ENCODE peak calls at places on chromosomes 2 and 18, in four cellular contexts. I is fibroblast of lung, E is GM12878, R is hepatocyte. V is an unnamed sample.

GRCh38 chr2:121888189-121888557 is 132.7 kb downstream of the TSN start:
- DNase-seq in R (no peak), E (no peak), I (no peak), V (peak; percentile 15)

GRCh38 chr2:37324786-37325624 is at the start of gene PRKD3:
- DNase-seq in I (peak; percentile 43), R (peak; percentile 52), E (no peak), V (peak; percentile 76)

GRCh38 chr18:46649071-46649862 is 7.8 kb downstream of the LOXHD1 start:
- DNase-seq in E (no peak), I (no peak), R (no peak), V (no peak)

GRCh38 chr18:59268722-59269562 is 4.3 kb downstream of the RAX start:
- DNase-seq in R (peak; percentile 80), E (no peak), I (peak; percentile 25), V (peak; percentile 64)

GRCh38 chr2:174493549-174494331 is 6.9 kb upstream of the GPR155 start:
- DNase-seq in E (no peak), I (no peak), R (no peak), V (peak; percentile 40)

GRCh38 chr2:173752152-173752551 is 213.0 kb downstream of the SP3 start:
- DNase-seq in E (no peak), R (no peak), I (peak; percentile 39), V (peak; percentile 10)

GRCh38 chr18:45806226-45806625 is 19.2 kb upstream of the SIGLEC15 start:
- DNase-seq in E (no peak), I (peak; percentile 46), R (no peak), V (no peak)

GRCh38 chr2:68379184-68379708 is 14.2 kb downstream of the PLEK start:
- DNase-seq in E (no peak), R (no peak), I (no peak), V (no peak)

GRCh38 chr18:31230495-31230894 is 67.8 kb upstream of the DSC1 start:
- DNase-seq in I (no peak), R (peak; percentile 26), E (peak; percentile 52), V (no peak)

GRCh38 chr2:215361876-215362561 is 50.2 kb downstream of the ATIC start:
- DNase-seq in I (peak; percentile 21), R (no peak), E (no peak), V (no peak)

GRCh38 chr2:135175177-135175576 is 123.1 kb downstream of the RAB3GAP1 start:
- DNase-seq in R (no peak), E (no peak), I (no peak), V (no peak)

GRCh38 chr18:1530650-1531049 is 626.0 kb downstream of the ADCYAP1 start:
- DNase-seq in I (no peak), R (no peak), E (no peak), V (no peak)

GRCh38 chr2:30225131-30225762 is 6.1 kb upstream of the LBH start:
- DNase-seq in I (peak; percentile 72), R (peak; percentile 69), E (no peak), V (peak; percentile 81)

GRCh38 chr2:176104338-176105077 is 2.6 kb upstream of the HOXD11 start:
- DNase-seq in I (no peak), R (no peak), E (no peak), V (no peak)
- TF ChIP-seq EZH2 in I (peak; percentile 80), R (peak; percentile 75), E (no peak), V (no peak)

GRCh38 chr2:128775401-128776285 is 457.0 kb upstream of the HS6ST1 start:
- DNase-seq in I (no peak), E (no peak), R (no peak), V (no peak)

GRCh38 chr2:128774320-128775063 is 455.8 kb upstream of the HS6ST1 start:
- DNase-seq in I (no peak), E (no peak), R (no peak), V (no peak)

GRCh38 chr2:128775064-128775347 is 456.3 kb upstream of the HS6ST1 start:
- DNase-seq in I (no peak), E (no peak), R (no peak), V (no peak)

GRCh38 chr2:128777091-128778045 is 458.7 kb upstream of the HS6ST1 start:
- DNase-seq in R (no peak), E (no peak), I (no peak), V (no peak)

GRCh38 chr2:128776461-128776971 is 457.8 kb upstream of the HS6ST1 start:
- DNase-seq in R (no peak), E (no peak), I (no peak), V (no peak)
- TF ChIP-seq EZH2 in R (no peak), E (no peak), I (no peak), V (no peak)

DNA sequence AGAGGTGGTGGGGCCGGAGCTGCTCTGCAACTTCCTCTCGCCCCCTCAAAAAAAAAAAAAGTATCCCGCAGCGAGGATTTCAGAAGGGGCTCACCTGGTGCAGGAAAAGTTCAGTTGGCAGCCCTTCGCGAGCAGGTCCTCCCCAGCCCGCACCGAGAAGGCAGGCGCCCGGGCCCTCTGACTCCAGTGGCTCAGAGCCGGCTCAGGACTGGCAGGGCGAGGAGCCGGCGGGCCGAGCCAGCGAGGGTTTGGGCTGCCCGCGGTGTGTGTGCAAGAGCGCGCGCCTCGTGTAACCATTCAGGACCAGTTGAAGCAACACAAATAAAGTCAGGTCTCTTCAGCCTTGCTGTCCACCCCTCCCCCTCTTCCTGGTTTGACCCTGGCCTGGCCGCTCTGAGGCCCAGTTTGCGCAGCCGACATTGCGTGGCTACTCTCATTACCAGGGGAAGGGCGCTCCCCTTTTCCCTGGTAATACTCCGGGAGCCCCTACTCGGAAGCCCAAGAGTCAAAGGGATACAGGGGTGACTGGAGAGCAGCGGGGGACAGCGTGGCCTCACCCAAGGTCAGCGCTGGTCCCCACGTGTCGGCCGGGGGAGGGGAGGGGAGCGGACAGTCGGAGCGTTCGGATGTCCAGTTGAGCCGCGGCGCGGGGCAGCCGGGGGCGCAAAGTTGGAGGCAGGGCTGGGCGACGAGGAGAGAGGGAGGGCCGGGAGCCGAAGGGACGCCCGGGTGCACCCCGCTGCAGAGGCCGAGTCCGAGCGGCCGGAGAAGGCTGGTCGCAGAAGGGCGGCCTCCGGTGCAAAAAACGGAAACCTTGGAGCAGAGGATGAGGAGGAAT is 12.3 kb downstream of the EN1 start:
- DNase-seq in E (no peak), R (no peak), I (no peak), V (no peak)
- TF ChIP-seq EZH2 in E (no peak), R (peak; percentile 24), I (peak; percentile 80), V (no peak)

GRCh38 chr2:230067990-230068657 is 600 bp downstream of the SLC16A14 start:
- DNase-seq in E (no peak), R (peak; percentile 78), I (peak; percentile 28), V (peak; percentile 70)
- TF ChIP-seq EZH2 in E (no peak), R (no peak), I (no peak), V (no peak)

DNA sequence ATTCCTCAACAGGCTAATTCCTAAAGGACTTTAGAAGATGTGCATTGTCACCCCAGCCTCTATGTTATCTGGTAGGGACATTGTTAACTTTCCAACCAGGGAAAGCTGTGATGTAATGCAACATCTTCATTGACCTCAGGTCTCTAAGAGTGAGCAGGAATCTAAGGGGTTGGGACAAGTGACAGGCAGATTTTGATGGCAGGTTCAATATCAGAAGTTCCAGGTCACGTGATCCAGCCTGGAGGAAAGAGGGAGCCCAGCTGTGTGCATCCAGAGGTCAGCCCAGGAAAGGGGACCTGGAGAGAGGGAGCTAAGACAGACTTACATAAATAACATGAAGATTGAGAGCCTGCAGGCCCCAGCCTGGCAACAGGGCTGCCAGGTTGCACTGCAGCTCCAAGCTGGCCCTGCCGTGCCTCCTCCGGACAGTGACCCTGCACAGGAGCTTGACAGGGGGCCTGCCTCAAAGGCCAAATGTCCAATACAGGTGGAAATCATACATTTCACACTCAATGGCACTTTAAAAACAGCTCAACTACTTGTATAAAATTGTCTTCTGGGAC is 262.2 kb upstream of the MGAT5 start:
- DNase-seq in R (no peak), I (no peak), E (no peak), V (no peak)
- TF ChIP-seq EZH2 in R (no peak), I (no peak), E (no peak), V (no peak)

GRCh38 chr2:43842866-43843226 is 4.1 kb downstream of the ABCG8 start:
- DNase-seq in R (no peak), E (no peak), I (no peak), V (no peak)

GRCh38 chr2:43845181-43845580 is 6.4 kb downstream of the ABCG8 start:
- DNase-seq in R (no peak), E (no peak), I (no peak), V (no peak)

GRCh38 chr2:43848174-43848573 is 9.4 kb downstream of the ABCG8 start:
- DNase-seq in R (no peak), E (no peak), I (peak; percentile 3), V (peak; percentile 19)

GRCh38 chr2:43841949-43842865 is 3.4 kb downstream of the ABCG8 start:
- DNase-seq in I (no peak), E (no peak), R (no peak), V (no peak)

GRCh38 chr2:43846140-43846793 is 7.5 kb downstream of the ABCG8 start:
- DNase-seq in R (no peak), I (no peak), E (no peak), V (no peak)
- TF ChIP-seq EZH2 in R (no peak), I (no peak), E (no peak), V (no peak)

GRCh38 chr18:3135536-3135935 is 84.2 kb downstream of the MYOM1 start:
- DNase-seq in I (no peak), R (no peak), E (no peak), V (no peak)

GRCh38 chr18:3140342-3140741 is 79.4 kb downstream of the MYOM1 start:
- DNase-seq in I (no peak), R (no peak), E (no peak), V (no peak)

GRCh38 chr18:3138274-3138975 is 81.3 kb downstream of the MYOM1 start:
- DNase-seq in I (no peak), R (no peak), E (no peak), V (no peak)

GRCh38 chr18:3139406-3139805 is 80.4 kb downstream of the MYOM1 start:
- DNase-seq in E (no peak), I (no peak), R (no peak), V (no peak)

GRCh38 chr18:3140986-3141639 is 78.7 kb downstream of the MYOM1 start:
- DNase-seq in E (no peak), R (no peak), I (no peak), V (no peak)
- TF ChIP-seq EZH2 in E (no peak), R (no peak), I (no peak), V (no peak)

V was measured in MM.1S.